ENCODE peak calls at places on chromosome 20, in seven cellular contexts. L is hepatocyte, G is astrocyte, U is DND-41, C is fibroblast of lung, R is GM23248, X is neuronal stem cell. P is an unnamed sample.

GRCh38 chr20:14127831-14128230 is 132.5 kb downstream of the MACROD2 start:
- DNase-seq in L (no peak), G (no peak), U (no peak), C (no peak), R (no peak), X (no peak), P (no peak)

GRCh38 chr20:5914859-5915258 is 35.5 kb downstream of the TRMT6 start:
- DNase-seq in L (no peak), G (no peak), U (no peak), C (no peak), R (no peak), X (no peak), P (no peak)

GRCh38 chr20:2102585-2103453 is 1.2 kb downstream of the STK35 start:
- DNase-seq in L (peak), G (peak), U (peak), C (peak), R (peak), X (peak), P (peak)

GRCh38 chr20:13455713-13456112 is 183.0 kb downstream of the TASP1 start:
- DNase-seq in L (no peak), G (no peak), U (no peak), C (peak), R (no peak), X (no peak), P (no peak)

GRCh38 chr20:25277941-25278521 is 30.1 kb downstream of the PYGB start:
- DNase-seq in L (no peak), G (no peak), U (no peak), C (no peak), R (no peak), X (no peak), P (no peak)

GRCh38 chr20:60400567-60400966 is 442.3 kb downstream of the CDH26 start:
- DNase-seq in L (no peak), G (no peak), U (no peak), C (no peak), R (no peak), X (no peak), P (no peak)

GRCh38 chr20:34396408-34396807 is 33.3 kb downstream of the ITCH start:
- DNase-seq in L (no peak), G (no peak), U (no peak), C (no peak), R (peak), X (no peak), P (no peak)

GRCh38 chr20:17725094-17725835 is 25.5 kb downstream of the BANF2 start:
- DNase-seq in L (no peak), G (no peak), U (no peak), C (no peak), R (no peak), X (no peak), P (no peak)

GRCh38 chr20:1336699-1337387 is 7.9 kb upstream of the SDCBP2 start:
- DNase-seq in L (no peak), G (peak), U (peak), C (no peak), R (peak), X (no peak), P (no peak)

GRCh38 chr20:45041464-45042337 is 59.2 kb downstream of the KCNS1 start:
- DNase-seq in L (peak), G (peak), U (no peak), C (peak), R (peak), X (no peak), P (no peak)

GRCh38 chr20:9204979-9205378 is 136.1 kb downstream of the PLCB4 start:
- DNase-seq in L (no peak), G (no peak), U (no peak), C (peak), R (no peak), X (no peak), P (no peak)

GRCh38 chr20:15930324-15931305 is 642.6 kb downstream of the KIF16B start:
- DNase-seq in L (peak), G (no peak), U (no peak), C (peak), R (peak), X (peak), P (peak)

GRCh38 chr20:3646067-3646440 is 17.1 kb downstream of the GFRA4 start:
- DNase-seq in L (no peak), G (no peak), U (no peak), C (no peak), R (peak), X (no peak), P (no peak)

GRCh38 chr20:37596890-37597539 is 69.3 kb upstream of the BLCAP start:
- DNase-seq in L (no peak), G (no peak), U (no peak), C (no peak), R (no peak), X (no peak), P (no peak)

GRCh38 chr20:5504061-5504739 is 187.4 kb upstream of the PROKR2 start:
- DNase-seq in L (no peak), G (peak), U (no peak), C (peak), R (peak), X (no peak), P (peak)

GRCh38 chr20:62929051-62929538 is 2.8 kb upstream of the DIDO1 start:
- DNase-seq in L (peak), G (no peak), U (peak), C (peak), R (peak), X (no peak), P (no peak)

GRCh38 chr20:31707994-31708744 is 14.5 kb downstream of the BCL2L1 start:
- DNase-seq in L (peak), G (no peak), U (peak), C (no peak), R (no peak), X (no peak), P (no peak)

GRCh38 chr20:4171538-4172116 is 156.3 kb upstream of the RNF24 start:
- DNase-seq in L (peak), G (no peak), U (no peak), C (no peak), R (peak), X (no peak), P (peak)

GRCh38 chr20:14441201-14441600 is 103.8 kb upstream of the FLRT3 start:
- DNase-seq in L (no peak), G (no peak), U (no peak), C (peak), R (peak), X (no peak), P (no peak)

GRCh38 chr20:54545959-54546358 is 70.6 kb downstream of the DOK5 start:
- DNase-seq in L (no peak), G (peak), U (no peak), C (no peak), R (peak), X (no peak), P (no peak)

GRCh38 chr20:40724566-40724965 is 35.5 kb upstream of the MAFB start:
- DNase-seq in L (no peak), G (no peak), U (no peak), C (no peak), R (no peak), X (no peak), P (no peak)

GRCh38 chr20:31497838-31498540 is 16.3 kb upstream of the HM13 start:
- DNase-seq in L (peak), G (peak), U (no peak), C (peak), R (peak), X (no peak), P (no peak)

GRCh38 chr20:2006452-2007381 is 12.9 kb upstream of the PDYN start:
- DNase-seq in L (peak), G (peak), U (peak), C (peak), R (peak), X (peak), P (peak)

GRCh38 chr20:59988141-59988540 is 29.9 kb downstream of the CDH26 start:
- DNase-seq in L (peak), G (no peak), U (no peak), C (no peak), R (peak), X (no peak), P (no peak)

GRCh38 chr20:39066464-39066863 is 104.3 kb downstream of the DHX35 start:
- DNase-seq in L (no peak), G (no peak), U (no peak), C (no peak), R (no peak), X (peak), P (peak)

GRCh38 chr20:17613328-17614175 is 43.7 kb downstream of the DSTN start:
- DNase-seq in L (peak), G (no peak), U (peak), C (no peak), R (no peak), X (no peak), P (peak)

GRCh38 chr20:61925555-61926252 is 140.0 kb downstream of the TAF4 start:
- DNase-seq in L (no peak), G (peak), U (no peak), C (peak), R (peak), X (no peak), P (no peak)
- H2AFZ ChIP-seq in L (no peak), G (peak), U (no peak), C (no peak), R (peak), X (no peak), P (no peak)

GRCh38 chr20:24147961-24148360 is 159.4 kb upstream of the GGTLC1 start:
- DNase-seq in L (no peak), G (no peak), U (no peak), C (no peak), R (no peak), X (no peak), P (no peak)

GRCh38 chr20:24149881-24150307 is 161.3 kb upstream of the GGTLC1 start:
- DNase-seq in L (peak), G (no peak), U (no peak), C (no peak), R (peak), X (peak), P (peak)

GRCh38 chr20:24147479-24147878 is 158.9 kb upstream of the GGTLC1 start:
- DNase-seq in L (no peak), G (no peak), U (no peak), C (no peak), R (no peak), X (no peak), P (no peak)

GRCh38 chr20:24149175-24149574 is 160.6 kb upstream of the GGTLC1 start:
- DNase-seq in L (no peak), G (no peak), U (no peak), C (no peak), R (peak), X (no peak), P (no peak)

GRCh38 chr20:24148372-24148771 is 159.8 kb upstream of the GGTLC1 start:
- DNase-seq in L (no peak), G (no peak), U (peak), C (no peak), R (no peak), X (no peak), P (no peak)
- H2AFZ ChIP-seq in L (no peak), G (no peak), U (no peak), C (no peak), R (no peak), X (no peak), P (no peak)

GRCh38 chr20:7660165-7660564 is 280.1 kb downstream of the HAO1 start:
- DNase-seq in L (no peak), G (no peak), U (no peak), C (no peak), R (no peak), X (no peak), P (no peak)
- H2AFZ ChIP-seq in L (no peak), G (no peak), U (no peak), C (no peak), R (no peak), X (no peak), P (no peak)

GRCh38 chr20:11035211-11035610 is 361.4 kb upstream of the JAG1 start:
- DNase-seq in L (no peak), G (peak), U (no peak), C (no peak), R (peak), X (no peak), P (no peak)
- H2AFZ ChIP-seq in L (no peak), G (no peak), U (no peak), C (no peak), R (no peak), X (no peak), P (no peak)

GRCh38 chr20:11876555-11876954 is 41.1 kb upstream of the BTBD3 start:
- DNase-seq in L (no peak), G (no peak), U (no peak), C (no peak), R (no peak), X (no peak), P (no peak)
- H2AFZ ChIP-seq in L (no peak), G (no peak), U (no peak), C (no peak), R (no peak), X (no peak), P (no peak)